ENCODE peak calls at places on chromosome 1, in seven cellular contexts. A, W, E, S, H, Z and R are unnamed samples.

GRCh38 chr1:203638914-203639313 is 12.3 kb downstream of the ATP2B4 start:
- DNase-seq in A (no peak), W (peak), E (no peak), S (peak), H (no peak), Z (no peak), R (no peak)

GRCh38 chr1:225423518-225423855 is 4.4 kb downstream of the LBR start:
- DNase-seq in A (no peak), W (no peak), E (no peak), S (no peak), H (no peak), Z (no peak), R (no peak)

GRCh38 chr1:226778657-226779058 is 39.6 kb upstream of the ITPKB start:
- DNase-seq in A (no peak), W (no peak), E (no peak), S (peak), H (peak), Z (no peak), R (peak)

GRCh38 chr1:100428160-100428559 is 75.9 kb downstream of the CDC14A start:
- DNase-seq in A (no peak), W (no peak), E (no peak), S (peak), H (peak), Z (no peak), R (no peak)

GRCh38 chr1:33735624-33736023 is 128.3 kb upstream of the HMGB4 start:
- DNase-seq in A (no peak), W (no peak), E (no peak), S (peak), H (no peak), Z (no peak), R (no peak)

GRCh38 chr1:33854091-33854490 is 9.8 kb upstream of the HMGB4 start:
- DNase-seq in A (no peak), W (no peak), E (no peak), S (no peak), H (no peak), Z (no peak), R (no peak)

GRCh38 chr1:175338447-175339135 is 146.0 kb upstream of the KIAA0040 start:
- DNase-seq in A (peak), W (peak), E (peak), S (peak), H (no peak), Z (peak), R (no peak)

GRCh38 chr1:203295796-203296195 is 9.5 kb upstream of the BTG2 start:
- DNase-seq in A (no peak), W (no peak), E (no peak), S (no peak), H (no peak), Z (no peak), R (no peak)

GRCh38 chr1:154990276-154990675 is 3.1 kb upstream of the LENEP start:
- DNase-seq in A (no peak), W (no peak), E (no peak), S (no peak), H (no peak), Z (no peak), R (no peak)

GRCh38 chr1:241423541-241424479 is 66.8 kb upstream of the RGS7 start:
- DNase-seq in A (peak), W (peak), E (no peak), S (no peak), H (peak), Z (peak), R (peak)

GRCh38 chr1:66327582-66327981 is 206.4 kb upstream of the SGIP1 start:
- DNase-seq in A (no peak), W (no peak), E (no peak), S (no peak), H (no peak), Z (no peak), R (no peak)

GRCh38 chr1:195886000-195886399 is 722.2 kb downstream of the KCNT2 start:
- DNase-seq in A (no peak), W (no peak), E (no peak), S (no peak), H (no peak), Z (no peak), R (no peak)

GRCh38 chr1:79825551-79825950 is 819.0 kb upstream of the ADGRL4 start:
- DNase-seq in A (no peak), W (no peak), E (no peak), S (no peak), H (no peak), Z (no peak), R (no peak)

GRCh38 chr1:13585996-13586395 is 2.4 kb downstream of the PDPN start:
- DNase-seq in A (no peak), W (no peak), E (no peak), S (no peak), H (no peak), Z (no peak), R (no peak)

GRCh38 chr1:67171978-67172377 is 5.7 kb downstream of the IL23R start:
- DNase-seq in A (no peak), W (no peak), E (no peak), S (peak), H (no peak), Z (no peak), R (no peak)

GRCh38 chr1:224668991-224669390 is 52.9 kb downstream of the CNIH3 start:
- DNase-seq in A (peak), W (no peak), E (no peak), S (peak), H (no peak), Z (no peak), R (peak)

GRCh38 chr1:94258873-94259331 is 21.5 kb upstream of the ARHGAP29 start:
- DNase-seq in A (peak), W (no peak), E (no peak), S (peak), H (peak), Z (no peak), R (no peak)

GRCh38 chr1:162236622-162237021 is 140.0 kb downstream of the SPATA46 start:
- DNase-seq in A (no peak), W (no peak), E (no peak), S (no peak), H (no peak), Z (no peak), R (no peak)

GRCh38 chr1:156641761-156642264 is at the start of gene BCAN:
- DNase-seq in A (no peak), W (peak), E (no peak), S (no peak), H (peak), Z (peak), R (no peak)